ENCODE peak calls at places on chromosomes 3 and 15, in five cellular contexts. B is mammary epithelial cell; D is HuH-7; G is stimulated activated CD8-positive, alpha-beta memory T cell treated with anti-CD3 and anti-CD28 coated beads, Interleukin-15, amount 100 ng/mL, for 24 hours; Q is stimulated activated naive B cell treated with anti-CD40 and anti-IgM and Interleukin-4, amounts not matched to agents 10 μg/mL and 1 μg/mL and 100 μg/mL, for 72 hours. O is an unnamed sample.

GRCh38 chr15:39583586-39584265 is 2.8 kb downstream of the THBS1 start:
- DNase-seq in Q (no peak), G (no peak), D (no peak), B (peak; percentile 78), O (peak; percentile 73)

GRCh38 chr3:30596161-30596560 is 10.2 kb upstream of the TGFBR2 start:
- DNase-seq in G (no peak), Q (no peak), D (no peak), B (peak; percentile 78), O (no peak)

GRCh38 chr3:57949779-57950618 is 58.2 kb upstream of the FLNB start:
- DNase-seq in G (no peak), D (no peak), Q (no peak), B (peak; percentile 73), O (no peak)

GRCh38 chr3:9797196-9797945 is 4.5 kb downstream of the ARPC4 start:
- DNase-seq in D (no peak), Q (no peak), B (no peak), G (no peak), O (no peak)

GRCh38 chr3:184491011-184491576 is 70.5 kb upstream of the EPHB3 start:
- DNase-seq in Q (no peak), G (no peak), D (no peak), B (no peak), O (no peak)

GRCh38 chr3:195238626-195239118 is 32.3 kb downstream of the XXYLT1 start:
- DNase-seq in Q (no peak), G (no peak), B (no peak), D (no peak), O (peak; percentile 50)

GRCh38 chr3:112043621-112044201 is 9.2 kb downstream of the TMPRSS7 start:
- DNase-seq in Q (peak; percentile 20), G (no peak), D (peak; percentile 69), B (peak; percentile 58), O (peak; percentile 79)

GRCh38 chr3:191237045-191237882 is 38.2 kb downstream of the OSTN start:
- DNase-seq in D (no peak), Q (no peak), B (no peak), G (no peak), O (no peak)

GRCh38 chr3:42980209-42980608 is 1.1 kb downstream of the GASK1A start:
- DNase-seq in B (no peak), G (no peak), Q (no peak), D (no peak), O (no peak)

GRCh38 chr3:5201536-5201935 is 14.0 kb downstream of the EDEM1 start:
- DNase-seq in B (no peak), G (no peak), D (no peak), Q (no peak), O (no peak)

GRCh38 chr15:66835558-66835878 is 133.5 kb downstream of the SMAD6 start:
- DNase-seq in D (no peak), Q (peak; percentile 27), G (no peak), B (no peak), O (peak; percentile 19)

GRCh38 chr3:69288161-69288895 is 97.6 kb downstream of the FRMD4B start:
- DNase-seq in G (peak; percentile 21), D (no peak), Q (no peak), B (peak; percentile 58), O (no peak)

GRCh38 chr3:194688207-194688711 is 2.6 kb downstream of the FAM43A start:
- DNase-seq in Q (peak; percentile 51), D (no peak), G (no peak), B (no peak), O (peak; percentile 23)